ENCODE peak calls at places on chromosome 20, in seven cellular contexts. H is endothelial cell of umbilical vein; G is brain microvascular endothelial cell; V is stimulated activated CD4-positive, alpha-beta T cell treated with anti-CD3 and anti-CD28 coated beads, Interleukin-1b, Interleukin-23, amount 100 ng/mL, for 48 hours; C is AG04450; R is hippocampal formation; A is left colon. K is an unnamed sample.

GRCh38 chr20:61449916-61450315 is 197.9 kb downstream of the CDH4 start:
- DNase-seq in H (no peak), G (no peak), V (no peak), C (no peak), R (no peak), A (no peak), K (no peak)

GRCh38 chr20:62262064-62262463 is 23.7 kb downstream of the OSBPL2 start:
- DNase-seq in H (no peak), G (no peak), V (no peak), C (no peak), R (no peak), A (no peak), K (no peak)

GRCh38 chr20:51411867-51412266 is 130.7 kb downstream of the NFATC2 start:
- DNase-seq in H (no peak), G (no peak), V (no peak), C (no peak), R (no peak), A (no peak), K (no peak)

GRCh38 chr20:59123011-59123676 is 40.5 kb upstream of the ZNF831 start:
- DNase-seq in H (no peak), G (no peak), V (peak; percentile 32), C (no peak), R (no peak), A (peak; percentile 16), K (peak; percentile 45)

GRCh38 chr20:62899633-62900051 is 26.7 kb downstream of the DIDO1 start:
- DNase-seq in H (no peak), G (no peak), V (no peak), C (no peak), R (no peak), A (no peak), K (no peak)

GRCh38 chr20:2118783-2119182 is 17.2 kb downstream of the STK35 start:
- DNase-seq in H (no peak), G (no peak), V (peak; percentile 27), C (no peak), R (no peak), A (no peak), K (no peak)

GRCh38 chr20:51396365-51396909 is 146.1 kb downstream of the NFATC2 start:
- DNase-seq in H (no peak), G (no peak), V (no peak), C (no peak), R (no peak), A (no peak), K (no peak)

GRCh38 chr20:59992531-59992930 is 34.3 kb downstream of the CDH26 start:
- DNase-seq in H (no peak), G (no peak), V (no peak), C (no peak), R (peak; percentile 14), A (no peak), K (no peak)